ENCODE peak calls at places on chromosomes 16 and 17, in nine cellular contexts. F, T, V, E, Q, A, S, Z and X are unnamed samples.
A peak's percentile ranks its signal among the peaks of the same experiment; 100 is the strongest.

GRCh38 chr17:30921544-30922196 is at the start of gene ADAP2:
- DNase-seq in F (no peak), T (peak; percentile 22), V (no peak), E (peak; percentile 87), Q (no peak), A (peak; percentile 73), S (no peak), Z (peak; percentile 35), X (no peak)

GRCh38 chr16:84788968-84789371 is 30.8 kb upstream of the CRISPLD2 start:
- DNase-seq in F (no peak), T (no peak), V (no peak), E (no peak), Q (peak; percentile 73), A (no peak), S (no peak), Z (no peak), X (peak; percentile 55)

GRCh38 chr16:50451951-50452508 is 83.2 kb upstream of the BRD7 start:
- DNase-seq in F (no peak), T (no peak), V (no peak), E (no peak), Q (no peak), A (no peak), S (no peak), Z (no peak), X (no peak)

GRCh38 chr17:1312261-1312870 is 32.9 kb downstream of the TRARG1 start:
- DNase-seq in F (no peak), T (no peak), V (no peak), E (no peak), Q (no peak), A (no peak), S (no peak), Z (no peak), X (no peak)

GRCh38 chr17:28470266-28471126 is 2.9 kb upstream of the SLC13A2 start:
- DNase-seq in F (no peak), T (peak; percentile 6), V (no peak), E (no peak), Q (no peak), A (no peak), S (no peak), Z (peak; percentile 15), X (no peak)

GRCh38 chr17:73231363-73231762 is 30.3 kb downstream of the CPSF4L start:
- DNase-seq in F (no peak), T (peak; percentile 21), V (no peak), E (no peak), Q (peak; percentile 24), A (peak; percentile 48), S (no peak), Z (no peak), X (no peak)

GRCh38 chr16:27505297-27506236 is 44.1 kb downstream of the GTF3C1 start:
- DNase-seq in F (no peak), T (no peak), V (no peak), E (no peak), Q (no peak), A (no peak), S (no peak), Z (no peak), X (no peak)

GRCh38 chr16:74052006-74052405 is 244.6 kb upstream of the PSMD7 start:
- DNase-seq in F (no peak), T (no peak), V (no peak), E (no peak), Q (no peak), A (no peak), S (no peak), Z (no peak), X (no peak)

GRCh38 chr16:68381363-68381724 is 67.0 kb downstream of the SMPD3 start:
- DNase-seq in F (no peak), T (no peak), V (no peak), E (peak; percentile 14), Q (no peak), A (no peak), S (no peak), Z (no peak), X (no peak)

GRCh38 chr17:4329838-4330237 is 36.6 kb downstream of the UBE2G1 start:
- DNase-seq in F (no peak), T (peak; percentile 98), V (no peak), E (no peak), Q (peak; percentile 88), A (peak; percentile 79), S (no peak), Z (no peak), X (peak; percentile 88)

GRCh38 chr17:5971969-5972368 is 98.2 kb upstream of the WSCD1 start:
- DNase-seq in F (no peak), T (no peak), V (no peak), E (no peak), Q (no peak), A (no peak), S (no peak), Z (no peak), X (no peak)

GRCh38 chr16:25434061-25434460 is 176.4 kb upstream of the ZKSCAN2 start:
- DNase-seq in F (no peak), T (no peak), V (no peak), E (no peak), Q (no peak), A (no peak), S (no peak), Z (no peak), X (no peak)

GRCh38 chr16:27720731-27721547 is 171.0 kb downstream of the KATNIP start:
- DNase-seq in F (no peak), T (no peak), V (no peak), E (peak; percentile 22), Q (no peak), A (no peak), S (no peak), Z (no peak), X (no peak)

GRCh38 chr16:85179344-85180046 is 67.2 kb upstream of the CIBAR2 start:
- DNase-seq in F (no peak), T (no peak), V (no peak), E (no peak), Q (peak; percentile 32), A (no peak), S (no peak), Z (no peak), X (no peak)

GRCh38 chr17:68805609-68806008 is 149.6 kb downstream of the ABCA8 start:
- DNase-seq in F (no peak), T (no peak), V (no peak), E (no peak), Q (no peak), A (no peak), S (no peak), Z (no peak), X (no peak)

GRCh38 chr16:11613381-11614303 is 26.9 kb upstream of the LITAF start:
- DNase-seq in F (peak; percentile 32), T (peak; percentile 25), V (no peak), E (no peak), Q (no peak), A (no peak), S (no peak), Z (no peak), X (no peak)

GRCh38 chr17:63332286-63332685 is 113.8 kb downstream of the CYB561 start:
- DNase-seq in F (no peak), T (peak; percentile 33), V (no peak), E (no peak), Q (no peak), A (no peak), S (no peak), Z (no peak), X (no peak)

GRCh38 chr16:79605999-79606398 is 5.5 kb upstream of the MAF start:
- DNase-seq in F (no peak), T (peak; percentile 58), V (peak; percentile 42), E (no peak), Q (peak; percentile 25), A (no peak), S (no peak), Z (no peak), X (no peak)

GRCh38 chr16:19046062-19046461 is 21.4 kb upstream of the COQ7 start:
- DNase-seq in F (no peak), T (no peak), V (no peak), E (no peak), Q (no peak), A (no peak), S (no peak), Z (no peak), X (no peak)

GRCh38 chr16:10838611-10839270 is 20.1 kb upstream of the TVP23A start:
- DNase-seq in F (no peak), T (no peak), V (no peak), E (no peak), Q (no peak), A (no peak), S (no peak), Z (no peak), X (no peak)

GRCh38 chr16:49700928-49701685 is 154.8 kb downstream of the ZNF423 start:
- DNase-seq in F (no peak), T (peak; percentile 56), V (no peak), E (no peak), Q (no peak), A (no peak), S (no peak), Z (no peak), X (no peak)

GRCh38 chr16:1539720-1540555 is 6.5 kb downstream of the TMEM204 start:
- DNase-seq in F (no peak), T (no peak), V (no peak), E (no peak), Q (no peak), A (no peak), S (no peak), Z (no peak), X (no peak)

GRCh38 chr16:85461814-85462404 is 151.2 kb upstream of the GSE1 start:
- DNase-seq in F (no peak), T (peak; percentile 62), V (no peak), E (no peak), Q (peak; percentile 47), A (no peak), S (no peak), Z (no peak), X (peak; percentile 8)

GRCh38 chr16:51524555-51525373 is 373.7 kb upstream of the SALL1 start:
- DNase-seq in F (no peak), T (peak; percentile 80), V (no peak), E (no peak), Q (peak; percentile 74), A (peak; percentile 67), S (no peak), Z (no peak), X (no peak)

GRCh38 chr16:67967183-67967955 is 1.1 kb downstream of the SLC12A4 start:
- DNase-seq in F (no peak), T (no peak), V (no peak), E (no peak), Q (no peak), A (peak; percentile 24), S (no peak), Z (peak; percentile 52), X (no peak)

GRCh38 chr16:80369559-80369958 is 171.2 kb upstream of the DYNLRB2 start:
- DNase-seq in F (no peak), T (peak; percentile 59), V (no peak), E (no peak), Q (peak; percentile 73), A (peak; percentile 47), S (no peak), Z (no peak), X (peak; percentile 17)

GRCh38 chr16:81478876-81479496 is 34.4 kb downstream of the CMIP start:
- DNase-seq in F (peak; percentile 15), T (no peak), V (no peak), E (no peak), Q (no peak), A (no peak), S (no peak), Z (no peak), X (no peak)